ENCODE peak calls at places on chromosomes 2 and 18, in six cellular contexts. K, E, H, Y, Z and S are unnamed samples.

GRCh38 chr2:96665083-96665569 is 22.6 kb downstream of the FER1L5 start:
- DNase-seq in K (no peak), Y (peak), E (no peak), Z (no peak), H (no peak), S (peak)

GRCh38 chr2:77521931-77522470 is at the start of gene LRRTM4:
- DNase-seq in Y (no peak), E (peak), H (no peak), Z (no peak), K (peak), S (no peak)

GRCh38 chr2:43424262-43425207 is 171.3 kb downstream of the THADA start:
- DNase-seq in Y (peak), K (no peak), E (no peak), H (no peak), Z (no peak), S (peak)

GRCh38 chr2:159484537-159484936 is 131.8 kb downstream of the BAZ2B start:
- DNase-seq in Z (no peak), H (no peak), Y (no peak), K (no peak), E (no peak), S (no peak)

GRCh38 chr2:126777620-126777978 is 121.1 kb upstream of the TEX51 start:
- DNase-seq in H (no peak), K (no peak), E (no peak), Z (no peak), Y (no peak), S (no peak)

GRCh38 chr2:231927566-231927890 is 1.3 kb upstream of the NPPC start:
- DNase-seq in K (no peak), H (no peak), E (no peak), Y (no peak), Z (no peak), S (no peak)

GRCh38 chr2:120470041-120470716 is 124.2 kb downstream of the INHBB start:
- DNase-seq in H (no peak), E (peak), Y (peak), Z (peak), K (no peak), S (peak)

GRCh38 chr18:63148449-63149199 is 170.9 kb downstream of the BCL2 start:
- DNase-seq in K (no peak), Z (no peak), H (no peak), E (no peak), Y (no peak), S (peak)

GRCh38 chr2:134764164-134764563 is 45.4 kb upstream of the TMEM163 start:
- DNase-seq in Z (no peak), K (no peak), Y (no peak), E (no peak), H (no peak), S (no peak)

GRCh38 chr2:43160778-43161177 is 65.6 kb downstream of the ZFP36L2 start:
- DNase-seq in Z (no peak), H (no peak), Y (no peak), E (no peak), K (no peak), S (no peak)

GRCh38 chr2:101974663-101975062 is 17.1 kb upstream of the IL1R2 start:
- DNase-seq in Y (no peak), E (no peak), H (no peak), Z (no peak), K (no peak), S (no peak)

GRCh38 chr2:67085146-67085545 is 312.0 kb upstream of the ETAA1 start:
- DNase-seq in K (no peak), E (no peak), Z (no peak), H (no peak), Y (no peak), S (no peak)

GRCh38 chr2:54638774-54639187 is 84.7 kb upstream of the EML6 start:
- DNase-seq in H (no peak), Y (no peak), E (no peak), Z (no peak), K (no peak), S (no peak)

GRCh38 chr2:36408198-36408703 is 52.7 kb downstream of the CRIM1 start:
- DNase-seq in Z (peak), Y (no peak), H (no peak), E (peak), K (peak), S (no peak)

GRCh38 chr2:218991674-218992168 is 1.5 kb downstream of the CRYBA2 start:
- DNase-seq in Y (peak), Z (no peak), K (no peak), H (no peak), E (peak), S (peak)

GRCh38 chr2:118386636-118387302 is 298.5 kb downstream of the INSIG2 start:
- DNase-seq in H (no peak), E (no peak), K (no peak), Z (no peak), Y (peak), S (peak)

GRCh38 chr2:129717560-129718128 is 261.8 kb upstream of the RAB6C start:
- DNase-seq in H (no peak), Y (no peak), E (no peak), Z (no peak), K (no peak), S (no peak)

GRCh38 chr2:137826373-137827372 is 137.6 kb upstream of the HNMT start:
- DNase-seq in Y (no peak), H (no peak), K (no peak), E (no peak), Z (no peak), S (no peak)

GRCh38 chr2:172655838-172656573 is 79.6 kb upstream of the RAPGEF4 start:
- DNase-seq in Z (no peak), E (no peak), Y (peak), H (no peak), K (no peak), S (no peak)

GRCh38 chr2:15359716-15360531 is 201.2 kb downstream of the NBAS start:
- DNase-seq in Y (peak), K (no peak), E (no peak), Z (no peak), H (no peak), S (peak)

GRCh38 chr2:215833531-215834162 is 179.7 kb downstream of the MREG start:
- DNase-seq in Y (peak), Z (no peak), H (no peak), K (no peak), E (no peak), S (no peak)

GRCh38 chr18:26656944-26657536 is 108.7 kb upstream of the KCTD1 start:
- DNase-seq in Y (peak), E (peak), K (peak), Z (peak), H (peak), S (peak)

GRCh38 chr2:241592126-241592845 is 33.7 kb downstream of the BOK start:
- DNase-seq in H (no peak), Z (no peak), E (no peak), Y (no peak), K (no peak), S (no peak)

GRCh38 chr2:196263181-196263747 is 91.9 kb upstream of the STK17B start:
- DNase-seq in Z (no peak), H (no peak), K (no peak), E (no peak), Y (peak), S (peak)

GRCh38 chr2:17107875-17108274 is 410.4 kb downstream of the RAD51AP2 start:
- DNase-seq in K (no peak), E (no peak), Y (no peak), Z (no peak), H (no peak), S (no peak)

GRCh38 chr2:37873749-37874330 is 51.2 kb upstream of the RMDN2 start:
- DNase-seq in Y (no peak), E (no peak), Z (no peak), H (no peak), K (no peak), S (no peak)

GRCh38 chr2:37872192-37872545 is 52.9 kb upstream of the RMDN2 start:
- DNase-seq in E (no peak), K (no peak), Y (no peak), H (no peak), Z (no peak), S (no peak)

GRCh38 chr2:37874470-37874869 is 50.6 kb upstream of the RMDN2 start:
- DNase-seq in Z (no peak), K (no peak), Y (no peak), H (no peak), E (no peak), S (no peak)

GRCh38 chr2:37871453-37872191 is 53.5 kb upstream of the RMDN2 start:
- DNase-seq in Y (peak), E (no peak), K (no peak), Z (no peak), H (no peak), S (peak)

DNA sequence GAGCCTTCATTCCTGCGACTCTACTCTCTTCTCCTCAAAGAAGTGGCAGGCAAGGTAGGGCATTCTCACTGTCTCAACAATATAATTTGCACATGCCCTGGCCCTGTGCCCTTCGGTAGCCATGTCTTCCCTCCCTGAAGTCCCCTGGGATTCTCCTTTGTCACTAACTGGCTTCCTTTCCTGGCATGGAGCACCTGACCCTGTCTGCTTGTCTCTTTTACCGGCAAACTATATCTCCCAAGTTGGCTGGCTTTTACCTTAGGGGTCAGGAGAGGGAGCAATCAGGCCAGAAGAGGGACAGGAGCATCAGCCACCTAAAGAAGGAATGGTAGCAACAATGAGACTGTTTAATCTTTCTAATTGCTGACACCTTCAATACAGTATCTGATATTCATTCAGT is 51.9 kb upstream of the RMDN2 start:
- DNase-seq in H (no peak), E (no peak), K (peak), Y (no peak), Z (no peak), S (no peak)
- TF ChIP-seq CTCF in H (no peak), E (no peak), K (no peak), Y (no peak), Z (no peak), S (no peak)

GRCh38 chr2:119387381-119388129 is 20.8 kb downstream of the DBI start:
- DNase-seq in E (no peak), Y (no peak), K (peak), H (peak), Z (peak), S (peak)
- TF ChIP-seq CTCF in E (no peak), Y (no peak), K (peak), H (no peak), Z (peak), S (peak)

GRCh38 chr2:71510196-71510807 is 56.9 kb downstream of the DYSF start:
- DNase-seq in K (peak), Z (peak), E (peak), Y (peak), H (peak), S (peak)
- TF ChIP-seq CTCF in K (peak), Z (peak), E (peak), Y (peak), H (peak), S (peak)

GRCh38 chr2:62770629-62771028 is 65.1 kb downstream of the EHBP1 start:
- DNase-seq in Y (no peak), K (no peak), E (no peak), Z (no peak), H (no peak), S (no peak)

GRCh38 chr2:62775367-62775668 is 69.8 kb downstream of the EHBP1 start:
- DNase-seq in E (no peak), Y (no peak), Z (no peak), K (no peak), H (no peak), S (no peak)

DNA sequence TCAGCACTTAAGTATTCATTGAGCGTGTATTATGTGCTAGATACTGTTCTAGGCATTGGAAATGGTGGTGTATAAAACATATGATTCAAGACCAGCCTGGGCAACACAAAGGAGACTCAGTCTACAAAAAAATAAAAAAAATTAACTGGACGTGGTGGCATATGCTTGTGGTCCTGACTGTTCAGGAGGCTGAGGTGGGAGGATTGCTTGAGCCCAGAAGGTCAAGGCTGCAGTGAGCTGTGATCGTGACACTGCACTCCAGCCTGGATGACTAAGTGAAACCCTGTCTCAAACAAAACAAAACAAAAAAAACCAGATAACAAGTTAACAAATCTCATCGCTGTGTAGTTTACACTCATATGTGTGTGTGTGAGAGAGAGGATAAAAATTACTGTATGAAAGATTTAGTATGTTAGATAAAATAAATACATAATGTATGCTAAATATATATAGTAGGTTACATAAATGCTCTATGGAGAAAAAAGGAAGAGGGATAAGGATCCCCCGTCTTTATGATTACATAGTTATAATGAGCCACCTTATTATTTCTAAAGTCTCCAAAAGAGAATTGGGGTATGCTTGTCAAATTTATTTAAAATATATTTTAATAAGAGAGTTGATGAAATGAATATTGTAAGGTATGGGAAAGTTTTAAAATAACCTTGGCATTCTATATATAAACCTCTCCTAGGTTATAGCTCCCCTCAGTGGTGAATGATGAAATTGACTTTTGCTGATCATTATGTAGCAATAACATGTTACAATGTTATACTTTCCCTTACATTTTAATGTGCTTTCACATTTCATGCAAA is 69.2 kb downstream of the EHBP1 start:
- DNase-seq in Z (no peak), H (no peak), K (no peak), E (peak), Y (peak), S (peak)
- TF ChIP-seq CTCF in Z (peak), H (peak), K (peak), E (peak), Y (peak), S (peak)

GRCh38 chr18:54224379-54225014 is at the start of gene MBD2:
- DNase-seq in E (peak), Z (peak), Y (peak), K (peak), H (peak), S (peak)
- TF ChIP-seq CTCF in E (no peak), Z (peak), Y (peak), K (peak), H (peak), S (peak)

DNA sequence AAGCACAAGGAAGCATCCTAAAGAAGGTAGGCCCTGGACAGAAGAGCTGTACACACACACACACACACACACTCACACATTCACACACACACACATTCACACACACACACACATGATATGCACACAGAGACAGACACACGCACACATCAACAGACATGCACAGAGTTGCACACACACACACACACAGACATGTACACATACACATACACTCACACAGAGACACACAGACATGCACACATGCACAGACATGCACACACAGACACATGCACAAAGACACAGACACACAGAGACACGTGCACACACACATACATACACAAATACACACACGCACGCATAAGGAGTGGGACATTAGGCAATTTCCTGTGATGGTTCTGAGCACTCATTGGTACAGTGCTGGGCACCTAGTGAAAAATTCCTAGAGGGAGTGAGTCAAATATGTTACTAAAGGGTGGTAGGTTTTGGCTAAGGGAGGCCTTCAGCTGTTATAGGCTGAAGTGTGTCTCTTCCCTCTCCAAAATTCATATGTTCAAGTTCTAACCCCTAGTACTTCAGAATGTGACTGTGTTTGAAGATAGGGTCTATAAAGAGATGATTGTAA is 26.4 kb downstream of the THNSL2 start:
- DNase-seq in Y (no peak), H (no peak), Z (no peak), E (no peak), K (no peak), S (no peak)
- TF ChIP-seq CTCF in Y (no peak), H (no peak), Z (no peak), E (no peak), K (no peak), S (no peak)